ENCODE peak calls at places on chromosome 13, in eight cellular contexts. A, J, T, G, R, Q, D and N are unnamed samples.
A peak's percentile ranks its signal among the peaks of the same experiment; 100 is the strongest.

GRCh38 chr13:76707360-76707759 is 178.8 kb downstream of the KCTD12 start:
- DNase-seq in R (no peak), G (no peak), D (no peak), Q (no peak), A (no peak), J (no peak), T (no peak), N (no peak)

GRCh38 chr13:99969934-99970760 is 1.4 kb downstream of the ZIC5 start:
- DNase-seq in T (no peak), A (no peak), Q (no peak), D (no peak), R (no peak), G (no peak), J (peak; percentile 48), N (no peak)

GRCh38 chr13:46160474-46161066 is 21.4 kb downstream of the LCP1 start:
- DNase-seq in Q (no peak), J (peak; percentile 54), G (no peak), T (no peak), R (no peak), D (no peak), A (no peak), N (no peak)

GRCh38 chr13:66673401-66673800 is 556.7 kb downstream of the PCDH9 start:
- DNase-seq in R (no peak), J (no peak), D (no peak), Q (no peak), G (no peak), T (no peak), A (no peak), N (no peak)

GRCh38 chr13:96492758-96493157 is 402.9 kb downstream of the HS6ST3 start:
- DNase-seq in Q (no peak), D (no peak), J (no peak), R (no peak), A (no peak), T (no peak), G (no peak), N (no peak)

GRCh38 chr13:100881291-100881864 is 206.8 kb upstream of the TMTC4 start:
- DNase-seq in A (no peak), D (no peak), Q (no peak), T (no peak), G (no peak), R (no peak), J (no peak), N (no peak)

GRCh38 chr13:97535619-97536018 is 101.7 kb downstream of the RAP2A start:
- DNase-seq in J (no peak), G (no peak), R (no peak), D (no peak), T (no peak), A (no peak), Q (no peak), N (no peak)

GRCh38 chr13:76289558-76289957 is 596.6 kb downstream of the KCTD12 start:
- DNase-seq in R (no peak), A (no peak), T (no peak), J (no peak), D (no peak), G (no peak), Q (no peak), N (no peak)

GRCh38 chr13:103275708-103276107 is 209.5 kb upstream of the SLC10A2 start:
- DNase-seq in D (no peak), A (no peak), Q (no peak), J (no peak), R (no peak), G (no peak), T (no peak), N (no peak)

GRCh38 chr13:76758257-76758656 is 127.9 kb downstream of the KCTD12 start:
- DNase-seq in Q (no peak), T (no peak), R (no peak), D (no peak), J (no peak), A (no peak), G (no peak), N (peak; percentile 50)

GRCh38 chr13:30796132-30796832 is 60.9 kb downstream of the ALOX5AP start:
- DNase-seq in R (peak; percentile 62), J (no peak), G (no peak), D (no peak), A (no peak), Q (no peak), T (no peak), N (peak; percentile 29)

GRCh38 chr13:36344173-36344572 is 2.0 kb downstream of the SPART start:
- DNase-seq in A (no peak), R (no peak), J (no peak), Q (no peak), D (peak; percentile 10), T (no peak), G (no peak), N (no peak)

GRCh38 chr13:20585371-20585770 is 18.4 kb downstream of the IFT88 start:
- DNase-seq in Q (no peak), T (no peak), J (no peak), D (no peak), A (no peak), G (no peak), R (no peak), N (no peak)

GRCh38 chr13:59409211-59409610 is 754.5 kb downstream of the DIAPH3 start:
- DNase-seq in J (no peak), A (no peak), T (peak; percentile 75), D (peak; percentile 13), Q (no peak), R (peak; percentile 85), G (peak; percentile 16), N (peak; percentile 49)

GRCh38 chr13:32495841-32496240 is 42.8 kb downstream of the N4BP2L2 start:
- DNase-seq in J (no peak), R (no peak), G (no peak), Q (no peak), T (no peak), D (no peak), A (no peak), N (no peak)

DNA sequence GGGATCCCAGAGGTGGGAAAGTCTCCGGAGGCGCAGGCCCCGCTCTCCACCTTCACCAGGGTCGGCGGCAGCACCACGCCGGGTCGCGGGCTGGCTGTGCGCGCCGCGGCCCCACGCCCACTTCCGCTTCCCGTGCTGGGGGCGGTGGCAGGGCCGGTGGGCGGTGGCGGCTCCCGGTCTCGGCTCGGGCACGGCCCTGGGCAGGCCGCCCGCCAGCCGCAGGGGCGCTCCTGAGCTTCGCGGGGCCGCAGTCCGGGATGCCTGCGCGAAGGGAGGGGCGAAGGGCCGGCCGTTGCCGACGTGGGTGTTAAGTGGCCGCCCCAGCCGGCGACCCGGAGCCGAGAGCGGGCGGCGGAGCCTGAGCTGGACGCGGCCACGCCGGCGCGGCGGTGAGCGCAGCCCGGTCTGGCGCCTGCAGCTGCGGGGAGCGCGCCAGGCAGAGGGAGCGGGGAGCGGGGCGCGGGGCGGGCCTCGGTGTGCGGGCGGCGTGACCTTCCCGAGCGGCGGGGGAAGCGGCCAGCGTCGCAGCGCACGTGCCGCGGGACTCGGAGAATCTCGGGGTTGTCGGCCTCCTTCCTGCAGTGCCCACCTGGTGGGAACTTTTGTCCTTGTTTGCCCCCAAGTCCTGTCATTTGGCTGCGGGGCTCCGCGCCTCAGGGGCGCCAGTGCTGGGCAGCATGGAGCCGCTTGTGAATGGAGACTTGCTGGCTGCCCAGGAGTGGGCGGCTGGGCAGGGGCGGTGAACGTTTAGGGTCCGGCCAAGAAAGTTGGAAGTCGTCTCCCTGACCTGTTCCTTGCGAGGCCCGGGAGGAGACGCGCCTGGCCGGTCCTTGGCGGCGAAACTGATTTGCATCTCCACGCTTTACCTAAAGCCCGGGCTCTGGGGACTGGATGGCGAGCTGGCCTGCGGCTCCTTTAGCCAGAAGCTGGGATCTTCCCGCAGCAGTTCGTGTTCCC is at the start of gene SLC25A15:
- DNase-seq in J (peak; percentile 90), R (peak; percentile 80), G (peak; percentile 73), Q (no peak), T (peak; percentile 91), A (peak; percentile 62), D (peak; percentile 88), N (peak; percentile 78)
- TF ChIP-seq POLR2A in J (peak; percentile 44), R (no peak), G (peak; percentile 64), Q (no peak), T (no peak), A (no peak), D (peak; percentile 37), N (no peak)

DNA sequence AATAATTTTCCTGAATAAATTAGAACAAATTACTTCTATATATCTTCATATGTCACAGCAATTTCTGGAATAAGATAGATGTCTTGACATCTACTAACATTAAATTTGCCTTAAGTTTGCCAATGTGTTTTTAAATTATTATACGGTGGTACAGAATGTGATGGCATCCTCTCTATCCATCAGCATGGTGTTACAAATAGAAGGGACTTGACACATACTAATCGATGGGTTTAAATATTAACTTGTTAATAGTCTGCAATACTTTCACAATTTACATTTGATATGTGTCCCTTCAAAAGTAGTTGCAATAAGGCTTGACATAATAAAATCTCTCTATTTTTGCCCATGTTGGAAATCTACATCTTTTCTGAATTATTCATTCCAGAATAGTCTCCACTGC is 65.1 kb upstream of the PRR20A start:
- DNase-seq in D (no peak), G (no peak), A (no peak), J (no peak), T (no peak), R (no peak), Q (no peak), N (no peak)
- H3K27ac ChIP-seq in D (no peak overlapping the region), G (no peak overlapping the region), A (no peak overlapping the region), J (no peak overlapping the region), T (no peak overlapping the region), R (no peak overlapping the region), Q (no peak overlapping the region), N (no peak overlapping the region)

DNA sequence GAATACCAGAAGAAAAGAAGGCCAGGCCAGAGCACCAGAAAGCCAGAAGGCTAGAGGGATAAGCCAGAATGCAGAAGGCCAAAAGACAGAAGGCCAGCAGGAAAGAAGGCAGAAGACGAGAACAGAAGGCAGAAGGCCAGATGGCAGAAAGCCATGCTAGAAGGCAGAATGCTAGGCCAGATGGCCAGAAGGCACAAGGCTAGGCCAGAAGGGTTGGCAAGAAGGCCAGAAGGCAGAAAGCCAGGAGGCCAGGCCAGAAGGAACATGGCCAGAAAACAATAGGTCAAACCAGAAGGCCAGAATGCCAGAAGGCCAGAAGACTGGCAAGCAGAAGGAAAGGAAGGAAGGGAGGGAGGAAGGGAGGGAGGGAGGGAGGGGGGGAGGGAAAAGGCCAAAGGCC is 188.8 kb downstream of the TUBA3C start:
- DNase-seq in D (no peak), G (no peak), A (no peak), J (no peak), T (no peak), R (no peak), Q (no peak), N (no peak)
- H3K4me3 ChIP-seq in D (no peak overlapping the region), G (no peak overlapping the region), A (no peak overlapping the region), J (no peak overlapping the region), T (no peak overlapping the region), R (no peak overlapping the region), Q (no peak overlapping the region), N (no peak overlapping the region)

GRCh38 chr13:39784347-39784746 is 128.9 kb downstream of the COG6 start:
- DNase-seq in R (no peak), A (no peak), D (no peak), Q (no peak), G (no peak), J (no peak), T (no peak), N (no peak)

GRCh38 chr13:39783051-39783450 is 127.6 kb downstream of the COG6 start:
- DNase-seq in D (no peak), R (no peak), J (no peak), G (no peak), T (no peak), Q (no peak), A (no peak), N (no peak)

GRCh38 chr13:39787086-39787487 is 131.6 kb downstream of the COG6 start:
- DNase-seq in J (no peak), R (no peak), D (no peak), Q (no peak), A (no peak), T (no peak), G (no peak), N (peak; percentile 44)

GRCh38 chr13:39788097-39788496 is 132.6 kb downstream of the COG6 start:
- DNase-seq in A (no peak), J (no peak), R (no peak), D (no peak), T (peak; percentile 72), Q (no peak), G (no peak), N (peak; percentile 51)

GRCh38 chr13:39786091-39786490 is 130.6 kb downstream of the COG6 start:
- DNase-seq in J (no peak), D (no peak), R (no peak), T (no peak), A (no peak), G (no peak), Q (no peak), N (no peak)
- TF ChIP-seq POLR2A in J (no peak), D (no peak), R (no peak), T (no peak), A (no peak), G (no peak), Q (no peak), N (no peak)